ENCODE peak calls at places on chromosomes 6 and 20, in six cellular contexts. M, I, L, K, R and U are unnamed samples.
A peak's percentile ranks its signal among the peaks of the same experiment; 100 is the strongest.

GRCh38 chr6:43570876-43571441 is 4.9 kb downstream of the XPO5 start:
- DNase-seq in K (no peak), M (peak; percentile 55), R (peak; percentile 14), I (no peak), L (peak; percentile 47), U (no peak)

GRCh38 chr20:56631318-56631989 is 2.3 kb downstream of the TFAP2C start:
- DNase-seq in L (no peak), K (no peak), I (no peak), R (peak; percentile 50), M (no peak), U (no peak)

GRCh38 chr6:158150701-158151100 is 17.4 kb downstream of the SERAC1 start:
- DNase-seq in M (peak; percentile 86), R (no peak), K (no peak), I (no peak), L (peak; percentile 91), U (no peak)

GRCh38 chr6:56671651-56672461 is 29.2 kb upstream of the DST start:
- DNase-seq in I (no peak), K (no peak), M (no peak), R (no peak), L (no peak), U (no peak)

GRCh38 chr6:136031982-136032381 is 180.5 kb downstream of the PDE7B start:
- DNase-seq in R (no peak), I (no peak), K (no peak), L (peak; percentile 74), M (peak; percentile 57), U (no peak)

GRCh38 chr6:2854394-2854982 is 12.8 kb upstream of the SERPINB1 start:
- DNase-seq in I (no peak), R (no peak), M (peak; percentile 74), K (no peak), L (peak; percentile 36), U (no peak)

GRCh38 chr6:36625161-36625919 is 31.2 kb downstream of the SRSF3 start:
- DNase-seq in R (no peak), L (peak; percentile 79), M (peak; percentile 60), I (no peak), K (no peak), U (no peak)

GRCh38 chr6:147506704-147507114 is 1.8 kb upstream of the SAMD5 start:
- DNase-seq in I (peak; percentile 51), M (peak; percentile 59), L (peak; percentile 45), R (peak; percentile 16), K (peak; percentile 88), U (peak; percentile 64)

GRCh38 chr6:38990475-38990874 is 58.1 kb upstream of the GLP1R start:
- DNase-seq in M (no peak), K (no peak), I (no peak), R (no peak), L (no peak), U (no peak)

GRCh38 chr6:26553739-26554668 is 15.8 kb downstream of the HMGN4 start:
- DNase-seq in L (peak; percentile 92), K (peak; percentile 92), M (peak; percentile 96), R (peak; percentile 91), I (peak; percentile 83), U (peak; percentile 83)

GRCh38 chr6:136471372-136471771 is 78.8 kb downstream of the MAP7 start:
- DNase-seq in K (no peak), R (no peak), I (no peak), L (peak; percentile 1), M (no peak), U (no peak)

GRCh38 chr6:158467923-158468322 is 92.0 kb upstream of the TMEM181 start:
- DNase-seq in L (no peak), I (no peak), M (no peak), R (no peak), K (peak; percentile 54), U (peak; percentile 67)

GRCh38 chr20:50292324-50293243 is 102.0 kb downstream of the CEBPB start:
- DNase-seq in R (peak; percentile 50), I (no peak), K (no peak), L (peak; percentile 99), M (peak; percentile 98), U (peak; percentile 58)

GRCh38 chr6:73728548-73729205 is 32.7 kb downstream of the CD109 start:
- DNase-seq in L (no peak), M (no peak), R (no peak), I (no peak), K (no peak), U (no peak)

GRCh38 chr6:109073344-109074235 is 21.1 kb downstream of the SESN1 start:
- DNase-seq in R (peak; percentile 47), I (peak; percentile 70), L (peak; percentile 76), M (peak; percentile 78), K (no peak), U (no peak)

GRCh38 chr6:99905209-99906106 is 88.6 kb downstream of the MCHR2 start:
- DNase-seq in K (no peak), M (peak; percentile 40), R (peak; percentile 4), I (peak; percentile 31), L (peak; percentile 56), U (no peak)

GRCh38 chr6:74420221-74420620 is 724.2 kb downstream of the CD109 start:
- DNase-seq in L (no peak), M (no peak), R (no peak), I (no peak), K (no peak), U (no peak)

GRCh38 chr20:62788607-62789006 is 7.7 kb upstream of the MRGBP start:
- DNase-seq in L (no peak), R (no peak), K (no peak), M (no peak), I (no peak), U (no peak)

GRCh38 chr20:49858076-49858565 is 45.5 kb downstream of the SLC9A8 start:
- DNase-seq in R (no peak), I (no peak), L (no peak), M (no peak), K (no peak), U (no peak)

GRCh38 chr20:22504829-22505377 is 79.5 kb downstream of the FOXA2 start:
- DNase-seq in I (no peak), M (no peak), R (no peak), K (no peak), L (no peak), U (no peak)
- H3K27me3 ChIP-seq in I (no peaks in the 10 kb centered on the region), M (peaks cover 6% of the 10 kb centered on the region), R (no peaks in the 10 kb centered on the region), K (no peaks in the 10 kb centered on the region), L (no peaks in the 10 kb centered on the region), U (no peaks in the 10 kb centered on the region)

DNA sequence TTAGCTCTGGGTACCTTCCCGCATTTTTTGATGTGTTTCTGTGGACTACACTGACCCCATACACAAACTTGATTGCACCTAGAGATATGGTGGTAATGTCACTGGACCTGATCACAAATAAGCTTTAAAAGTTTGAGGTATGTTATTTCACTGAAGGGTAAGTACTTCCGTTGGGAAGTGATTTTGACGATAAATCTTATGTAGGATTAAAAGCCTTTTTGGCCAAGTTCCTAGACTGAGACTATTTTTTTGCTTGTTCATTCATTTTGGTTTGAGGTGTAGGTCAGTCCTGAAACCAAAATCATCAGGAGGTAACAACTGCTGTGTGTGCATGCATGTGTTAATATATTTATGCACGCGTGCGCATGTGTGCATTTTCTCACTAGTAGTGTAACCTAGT is 336.3 kb downstream of the TFAP2A start:
- DNase-seq in R (no peak), K (no peak), I (no peak), M (no peak), L (no peak), U (no peak)
- H4K8ac ChIP-seq in R (no peak overlapping the region), K (no peak overlapping the region), I (no peak overlapping the region), M (no peak overlapping the region), L (no peak overlapping the region), U (no peak overlapping the region)

DNA sequence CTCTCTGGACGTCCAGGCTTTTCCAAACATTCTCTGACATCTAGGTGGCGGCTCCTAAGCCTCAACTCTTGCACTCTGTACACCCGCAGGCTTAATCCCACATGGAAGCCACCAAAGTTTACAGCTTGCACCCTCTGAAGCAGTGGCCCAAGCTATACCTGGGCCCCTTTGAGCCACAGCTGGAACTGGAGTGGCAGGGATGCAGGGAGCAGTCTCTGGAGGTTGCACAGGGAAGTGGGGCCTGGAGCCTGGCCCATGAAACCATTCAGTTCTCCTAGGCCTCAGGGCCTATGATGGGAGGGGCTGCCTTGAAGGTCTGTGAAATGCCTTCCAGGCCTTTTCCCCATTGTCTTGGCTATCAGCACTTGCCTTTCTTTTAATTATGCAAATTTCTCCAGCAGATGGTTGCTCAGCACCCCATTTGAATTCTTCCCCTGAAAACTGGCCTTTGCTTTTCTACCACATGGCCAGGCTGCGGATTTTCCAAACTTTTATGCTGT is 64.9 kb downstream of the IRF4 start:
- DNase-seq in R (no peak), M (no peak), L (no peak), I (no peak), K (peak; percentile 41), U (peak; percentile 52)
- H4K91ac ChIP-seq in R (no peak overlapping the region), M (no peak overlapping the region), L (no peak overlapping the region), I (no peak overlapping the region), K (no peak overlapping the region), U (no peak overlapping the region)

GRCh38 chr20:38447931-38448675 is 13.0 kb upstream of the SNHG17 start:
- DNase-seq in L (no peak), R (no peak), M (no peak), I (no peak), K (no peak), U (no peak)

GRCh38 chr20:38445402-38445801 is 10.3 kb upstream of the SNHG17 start:
- DNase-seq in I (no peak), R (no peak), M (peak; percentile 22), K (no peak), L (no peak), U (no peak)

GRCh38 chr20:38446441-38447209 is 11.5 kb upstream of the SNHG17 start:
- DNase-seq in I (peak; percentile 83), K (peak; percentile 97), R (peak; percentile 92), L (peak; percentile 94), M (peak; percentile 92), U (peak; percentile 91)

GRCh38 chr20:38447251-38447661 is 12.1 kb upstream of the SNHG17 start:
- DNase-seq in K (no peak), L (no peak), M (no peak), I (no peak), R (no peak), U (no peak)

DNA sequence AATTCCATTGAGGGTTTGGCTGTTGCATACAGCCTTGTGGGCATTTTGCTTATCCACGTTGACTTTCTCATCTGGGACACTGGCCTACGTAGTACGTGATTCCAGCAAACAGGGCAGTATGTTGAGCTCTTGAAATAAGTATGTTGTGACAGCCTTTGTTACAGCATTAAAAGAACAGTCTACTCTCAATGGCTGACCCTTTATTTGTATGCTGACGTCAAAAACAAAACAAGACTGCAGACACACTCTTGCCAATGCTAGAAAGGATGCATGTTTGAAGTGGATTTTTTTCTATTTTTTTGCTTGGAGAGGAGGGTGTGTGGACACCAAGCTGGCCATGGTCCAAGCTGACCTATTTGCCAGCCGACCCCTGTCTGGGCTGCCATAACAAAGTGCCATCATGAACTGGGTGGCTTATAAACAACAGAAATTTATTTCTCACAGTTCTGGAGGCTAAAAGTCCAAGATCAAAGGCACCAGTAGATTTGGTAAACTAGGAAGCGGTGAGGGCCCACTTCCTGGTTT is 10.8 kb upstream of the SNHG17 start:
- DNase-seq in I (no peak), M (no peak), L (no peak), K (no peak), R (no peak), U (no peak)
- H3K27me3 ChIP-seq in I (no peaks in the 10 kb centered on the region), M (no peaks in the 10 kb centered on the region), L (no peaks in the 10 kb centered on the region), K (no peaks in the 10 kb centered on the region), R (no peaks in the 10 kb centered on the region), U (no peaks in the 10 kb centered on the region)

GRCh38 chr20:58891076-58891685 is 38.7 kb downstream of the GNAS start:
- DNase-seq in I (peak; percentile 85), R (peak; percentile 50), M (peak; percentile 80), K (peak; percentile 69), L (peak; percentile 52), U (peak; percentile 76)
- H4K8ac ChIP-seq in I (no peak overlapping the region), R (no peak overlapping the region), M (no peak overlapping the region), K (peak overlapping the region; percentile 93), L (peak overlapping the region; percentile 66), U (no peak overlapping the region)